ENCODE peak calls at places on chromosome 10, in eight cellular contexts. One of them, this sample, is unnamed.

GRCh38 chr10:12729885-12730284 is 271.6 kb downstream of the CCDC3 start:
- DNase-seq in H9: peak; percentile 75
- DNase-seq in RWPE1: no peak
- DNase-seq in Calu3: no peak
- DNase-seq in sigmoid colon: no peak
- DNase-seq in endothelial cell: peak; percentile 68
- DNase-seq in transverse colon: no peak
- DNase-seq in WTC11: peak; percentile 86
- DNase-seq in this sample: peak; percentile 28

GRCh38 chr10:23613900-23614299 is 175.0 kb downstream of the OTUD1 start:
- DNase-seq in RWPE1: no peak
- DNase-seq in WTC11: no peak
- DNase-seq in sigmoid colon: no peak
- DNase-seq in transverse colon: no peak
- DNase-seq in H9: no peak
- DNase-seq in endothelial cell: no peak
- DNase-seq in Calu3: no peak
- DNase-seq in this sample: no peak

GRCh38 chr10:13971586-13972475 is 358.9 kb downstream of the FRMD4A start:
- DNase-seq in sigmoid colon: no peak
- DNase-seq in RWPE1: no peak
- DNase-seq in H9: no peak
- DNase-seq in Calu3: no peak
- DNase-seq in transverse colon: no peak
- DNase-seq in WTC11: no peak
- DNase-seq in endothelial cell: no peak
- DNase-seq in this sample: peak; percentile 11

GRCh38 chr10:64265961-64266360 is 744.8 kb downstream of the REEP3 start:
- DNase-seq in transverse colon: no peak
- DNase-seq in H9: no peak
- DNase-seq in WTC11: no peak
- DNase-seq in sigmoid colon: no peak
- DNase-seq in Calu3: no peak
- DNase-seq in RWPE1: no peak
- DNase-seq in endothelial cell: no peak
- DNase-seq in this sample: no peak

GRCh38 chr10:122347162-122347561 is 27.3 kb upstream of the PLEKHA1 start:
- DNase-seq in sigmoid colon: no peak
- DNase-seq in WTC11: no peak
- DNase-seq in Calu3: no peak
- DNase-seq in transverse colon: no peak
- DNase-seq in endothelial cell: no peak
- DNase-seq in H9: no peak
- DNase-seq in RWPE1: no peak
- DNase-seq in this sample: no peak

GRCh38 chr10:11232222-11232961 is 214.7 kb downstream of the CELF2 start:
- DNase-seq in WTC11: no peak
- DNase-seq in transverse colon: no peak
- DNase-seq in sigmoid colon: no peak
- DNase-seq in Calu3: no peak
- DNase-seq in H9: no peak
- DNase-seq in RWPE1: no peak
- DNase-seq in endothelial cell: no peak
- DNase-seq in this sample: no peak

GRCh38 chr10:27225011-27225590 is 15.5 kb downstream of the ACBD5 start:
- DNase-seq in sigmoid colon: no peak
- DNase-seq in H9: no peak
- DNase-seq in Calu3: no peak
- DNase-seq in transverse colon: no peak
- DNase-seq in WTC11: no peak
- DNase-seq in RWPE1: no peak
- DNase-seq in endothelial cell: no peak
- DNase-seq in this sample: no peak

GRCh38 chr10:104642311-104643022 is 1.4 kb downstream of the SORCS3 start:
- DNase-seq in WTC11: peak; percentile 95
- DNase-seq in transverse colon: no peak
- DNase-seq in Calu3: no peak
- DNase-seq in sigmoid colon: no peak
- DNase-seq in RWPE1: no peak
- DNase-seq in endothelial cell: peak; percentile 88
- DNase-seq in H9: peak; percentile 93
- DNase-seq in this sample: peak; percentile 90

GRCh38 chr10:101007915-101008822 is 8.6 kb downstream of the LZTS2 start:
- DNase-seq in transverse colon: no peak
- DNase-seq in Calu3: no peak
- DNase-seq in H9: no peak
- DNase-seq in WTC11: no peak
- DNase-seq in endothelial cell: no peak
- DNase-seq in RWPE1: no peak
- DNase-seq in sigmoid colon: no peak
- DNase-seq in this sample: no peak

GRCh38 chr10:76433161-76434005 is 1002.0 kb downstream of the LRMDA start:
- DNase-seq in RWPE1: no peak
- DNase-seq in WTC11: no peak
- DNase-seq in endothelial cell: no peak
- DNase-seq in transverse colon: no peak
- DNase-seq in H9: no peak
- DNase-seq in Calu3: no peak
- DNase-seq in sigmoid colon: no peak
- DNase-seq in this sample: peak; percentile 10

GRCh38 chr10:77114181-77114821 is 523.3 kb downstream of the KCNMA1 start:
- DNase-seq in endothelial cell: no peak
- DNase-seq in WTC11: no peak
- DNase-seq in H9: peak; percentile 70
- DNase-seq in transverse colon: no peak
- DNase-seq in sigmoid colon: no peak
- DNase-seq in Calu3: no peak
- DNase-seq in RWPE1: no peak
- DNase-seq in this sample: no peak

GRCh38 chr10:86936661-86937501 is 20.5 kb downstream of the MMRN2 start:
- DNase-seq in transverse colon: no peak
- DNase-seq in RWPE1: no peak
- DNase-seq in sigmoid colon: no peak
- DNase-seq in Calu3: no peak
- DNase-seq in H9: no peak
- DNase-seq in endothelial cell: no peak
- DNase-seq in WTC11: peak; percentile 7
- DNase-seq in this sample: no peak

GRCh38 chr10:31320179-31320597 is 1.2 kb downstream of the ZEB1 start:
- DNase-seq in RWPE1: no peak
- DNase-seq in Calu3: peak; percentile 46
- DNase-seq in transverse colon: peak; percentile 42
- DNase-seq in WTC11: peak; percentile 50
- DNase-seq in H9: peak; percentile 46
- DNase-seq in endothelial cell: peak; percentile 22
- DNase-seq in sigmoid colon: peak; percentile 78
- DNase-seq in this sample: peak; percentile 8

GRCh38 chr10:95363303-95363912 is 72.6 kb upstream of the PDLIM1 start:
- DNase-seq in H9: no peak
- DNase-seq in Calu3: peak; percentile 45
- DNase-seq in WTC11: no peak
- DNase-seq in endothelial cell: peak; percentile 54
- DNase-seq in sigmoid colon: no peak
- DNase-seq in RWPE1: peak; percentile 81
- DNase-seq in transverse colon: peak; percentile 47
- DNase-seq in this sample: peak; percentile 54

GRCh38 chr10:129344506-129344905 is 122.5 kb upstream of the MGMT start:
- DNase-seq in RWPE1: no peak
- DNase-seq in sigmoid colon: no peak
- DNase-seq in transverse colon: no peak
- DNase-seq in H9: no peak
- DNase-seq in WTC11: no peak
- DNase-seq in Calu3: no peak
- DNase-seq in endothelial cell: no peak
- DNase-seq in this sample: no peak

GRCh38 chr10:74936577-74937445 is 110.4 kb downstream of the KAT6B start:
- DNase-seq in sigmoid colon: no peak
- DNase-seq in RWPE1: no peak
- DNase-seq in H9: no peak
- DNase-seq in endothelial cell: no peak
- DNase-seq in WTC11: no peak
- DNase-seq in Calu3: no peak
- DNase-seq in transverse colon: no peak
- DNase-seq in this sample: no peak

GRCh38 chr10:122147731-122148130 is 123.4 kb upstream of the BTBD16 start:
- DNase-seq in RWPE1: no peak
- DNase-seq in H9: no peak
- DNase-seq in sigmoid colon: no peak
- DNase-seq in transverse colon: no peak
- DNase-seq in WTC11: no peak
- DNase-seq in Calu3: no peak
- DNase-seq in endothelial cell: no peak
- DNase-seq in this sample: no peak

GRCh38 chr10:33506838-33507661 is 172.6 kb upstream of the NRP1 start:
- DNase-seq in sigmoid colon: no peak
- DNase-seq in WTC11: no peak
- DNase-seq in Calu3: no peak
- DNase-seq in H9: no peak
- DNase-seq in RWPE1: no peak
- DNase-seq in endothelial cell: no peak
- DNase-seq in transverse colon: no peak
- DNase-seq in this sample: no peak

GRCh38 chr10:101292194-101293006 is 61.6 kb upstream of the BTRC start:
- DNase-seq in RWPE1: no peak
- DNase-seq in endothelial cell: peak; percentile 29
- DNase-seq in sigmoid colon: no peak
- DNase-seq in Calu3: no peak
- DNase-seq in WTC11: peak; percentile 27
- DNase-seq in transverse colon: no peak
- DNase-seq in H9: no peak
- DNase-seq in this sample: peak; percentile 88

GRCh38 chr10:3987142-3987974 is 202.3 kb upstream of the KLF6 start:
- DNase-seq in sigmoid colon: no peak
- DNase-seq in Calu3: no peak
- DNase-seq in endothelial cell: no peak
- DNase-seq in WTC11: no peak
- DNase-seq in RWPE1: no peak
- DNase-seq in H9: no peak
- DNase-seq in transverse colon: no peak
- DNase-seq in this sample: no peak

GRCh38 chr10:45464958-45465567 is 91.0 kb downstream of the ALOX5 start:
- DNase-seq in H9: peak; percentile 68
- DNase-seq in transverse colon: peak; percentile 86
- DNase-seq in RWPE1: peak; percentile 73
- DNase-seq in Calu3: peak; percentile 84
- DNase-seq in endothelial cell: peak; percentile 86
- DNase-seq in sigmoid colon: no peak
- DNase-seq in WTC11: peak; percentile 81
- DNase-seq in this sample: peak; percentile 77

DNA sequence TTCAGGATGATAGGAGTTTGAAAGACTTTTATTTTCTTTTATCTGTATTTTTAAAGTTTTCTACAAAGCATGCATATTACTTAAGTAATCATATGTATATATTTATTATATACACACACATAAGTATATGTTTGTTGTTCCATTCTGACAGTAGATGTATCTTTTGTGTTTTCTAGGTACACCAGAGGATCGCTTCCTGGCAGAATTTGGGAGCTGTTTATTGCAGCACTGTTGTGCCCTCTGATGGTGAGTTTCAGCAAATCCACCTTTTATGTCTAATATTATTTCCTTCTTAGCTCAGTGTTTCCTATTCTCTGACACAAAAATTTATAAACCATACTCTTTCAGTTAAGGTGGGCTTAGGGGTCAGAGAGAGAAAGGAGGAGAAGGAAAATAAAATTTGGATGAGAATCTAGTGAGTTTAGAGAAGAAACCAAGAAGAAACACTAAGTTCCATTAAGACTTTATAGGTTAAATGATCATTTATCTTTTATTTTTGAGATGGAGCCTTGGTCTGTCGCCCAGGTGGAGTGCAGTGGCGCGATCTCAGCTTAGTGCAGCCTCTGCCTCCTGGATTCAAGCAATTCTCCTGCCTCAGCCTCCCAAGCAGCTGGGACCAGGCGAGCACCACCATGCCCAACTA is 59.2 kb upstream of the OIT3 start:
- DNase-seq in sigmoid colon: peak; percentile 74
- DNase-seq in WTC11: peak; percentile 19
- DNase-seq in RWPE1: peak; percentile 46
- DNase-seq in transverse colon: no peak
- DNase-seq in endothelial cell: peak; percentile 41
- DNase-seq in H9: no peak
- DNase-seq in Calu3: peak; percentile 59
- DNase-seq in this sample: peak; percentile 30
- TF ChIP-seq CTCF in sigmoid colon: peak; percentile 64
- TF ChIP-seq CTCF in WTC11: no peak
- TF ChIP-seq CTCF in RWPE1: peak; percentile 60
- TF ChIP-seq CTCF in transverse colon: peak; percentile 52
- TF ChIP-seq CTCF in endothelial cell: peak; percentile 63
- TF ChIP-seq CTCF in H9: peak; percentile 78
- TF ChIP-seq CTCF in Calu3: peak; percentile 31
- TF ChIP-seq CTCF in this sample: peak; percentile 49

GRCh38 chr10:110591760-110592159 is 24.3 kb downstream of the SMC3 start:
- DNase-seq in sigmoid colon: no peak
- DNase-seq in WTC11: no peak
- DNase-seq in transverse colon: no peak
- DNase-seq in endothelial cell: no peak
- DNase-seq in H9: no peak
- DNase-seq in Calu3: no peak
- DNase-seq in RWPE1: no peak
- DNase-seq in this sample: no peak
- TF ChIP-seq CTCF in sigmoid colon: no peak
- TF ChIP-seq CTCF in WTC11: no peak
- TF ChIP-seq CTCF in transverse colon: no peak
- TF ChIP-seq CTCF in endothelial cell: no peak
- TF ChIP-seq CTCF in H9: no peak
- TF ChIP-seq CTCF in Calu3: no peak
- TF ChIP-seq CTCF in RWPE1: no peak
- TF ChIP-seq CTCF in this sample: no peak

GRCh38 chr10:22560391-22561239 is 153.8 kb downstream of the PIP4K2A start:
- DNase-seq in endothelial cell: no peak
- DNase-seq in sigmoid colon: no peak
- DNase-seq in H9: no peak
- DNase-seq in Calu3: no peak
- DNase-seq in WTC11: no peak
- DNase-seq in RWPE1: no peak
- DNase-seq in transverse colon: no peak
- DNase-seq in this sample: no peak
- TF ChIP-seq CTCF in endothelial cell: no peak
- TF ChIP-seq CTCF in sigmoid colon: no peak
- TF ChIP-seq CTCF in H9: no peak
- TF ChIP-seq CTCF in Calu3: no peak
- TF ChIP-seq CTCF in WTC11: no peak
- TF ChIP-seq CTCF in RWPE1: no peak
- TF ChIP-seq CTCF in transverse colon: no peak
- TF ChIP-seq CTCF in this sample: no peak

GRCh38 chr10:30154561-30154960 is 95.2 kb upstream of the JCAD start:
- DNase-seq in endothelial cell: no peak
- DNase-seq in transverse colon: no peak
- DNase-seq in sigmoid colon: no peak
- DNase-seq in WTC11: no peak
- DNase-seq in H9: no peak
- DNase-seq in RWPE1: no peak
- DNase-seq in Calu3: no peak
- DNase-seq in this sample: no peak

GRCh38 chr10:30155401-30155800 is 96.0 kb upstream of the JCAD start:
- DNase-seq in WTC11: no peak
- DNase-seq in endothelial cell: no peak
- DNase-seq in H9: no peak
- DNase-seq in Calu3: no peak
- DNase-seq in sigmoid colon: no peak
- DNase-seq in RWPE1: no peak
- DNase-seq in transverse colon: no peak
- DNase-seq in this sample: no peak

GRCh38 chr10:30154126-30154525 is 94.7 kb upstream of the JCAD start:
- DNase-seq in H9: no peak
- DNase-seq in RWPE1: no peak
- DNase-seq in transverse colon: no peak
- DNase-seq in endothelial cell: no peak
- DNase-seq in WTC11: no peak
- DNase-seq in sigmoid colon: no peak
- DNase-seq in Calu3: no peak
- DNase-seq in this sample: no peak

GRCh38 chr10:30151581-30152389 is 92.4 kb upstream of the JCAD start:
- DNase-seq in WTC11: no peak
- DNase-seq in Calu3: peak; percentile 24
- DNase-seq in H9: peak; percentile 49
- DNase-seq in endothelial cell: no peak
- DNase-seq in transverse colon: peak; percentile 9
- DNase-seq in RWPE1: peak; percentile 70
- DNase-seq in sigmoid colon: no peak
- DNase-seq in this sample: no peak
- TF ChIP-seq CTCF in WTC11: no peak
- TF ChIP-seq CTCF in Calu3: no peak
- TF ChIP-seq CTCF in H9: no peak
- TF ChIP-seq CTCF in endothelial cell: no peak
- TF ChIP-seq CTCF in transverse colon: no peak
- TF ChIP-seq CTCF in RWPE1: no peak
- TF ChIP-seq CTCF in sigmoid colon: no peak
- TF ChIP-seq CTCF in this sample: no peak